ENCODE peak calls at places on chromosomes 5 and 9, in six cellular contexts. X is brain microvascular endothelial cell, F is psoas muscle, U is lower lobe of right lung, T is GM12878, I is pancreas. G is an unnamed sample. For H3K27me3, the result is how much of the 10 kb centered on the place peaks cover.

GRCh38 chr9:110514861-110515260 is 64.7 kb downstream of the SVEP1 start:
- DNase-seq in X (no peak), F (no peak), U (no peak), T (no peak), I (no peak), G (no peak)

GRCh38 chr5:5069851-5070250 is 70.3 kb upstream of the ADAMTS16 start:
- DNase-seq in X (no peak), F (no peak), U (no peak), T (no peak), I (no peak), G (no peak)

GRCh38 chr9:112037281-112038016 is 137.6 kb downstream of the SUSD1 start:
- DNase-seq in X (peak), F (no peak), U (no peak), T (peak), I (no peak), G (no peak)

GRCh38 chr9:14326264-14326826 is 12.4 kb upstream of the NFIB start:
- DNase-seq in X (peak), F (no peak), U (no peak), T (no peak), I (no peak), G (no peak)

GRCh38 chr9:12056874-12057273 is 636.3 kb upstream of the TYRP1 start:
- DNase-seq in X (no peak), F (no peak), U (no peak), T (no peak), I (no peak), G (no peak)

GRCh38 chr5:158154226-158155005 is 295.5 kb upstream of the CLINT1 start:
- DNase-seq in X (peak), F (no peak), U (no peak), T (no peak), I (peak), G (no peak)

GRCh38 chr9:107870927-107871720 is 381.6 kb upstream of the KLF4 start:
- DNase-seq in X (no peak), F (no peak), U (no peak), T (no peak), I (no peak), G (no peak)

GRCh38 chr5:40909233-40909632 is at the start of gene C7:
- DNase-seq in X (no peak), F (no peak), U (no peak), T (no peak), I (no peak), G (no peak)

GRCh38 chr9:93054758-93055704 is 3.5 kb upstream of the SUSD3 start:
- DNase-seq in X (no peak), F (no peak), U (no peak), T (no peak), I (no peak), G (no peak)

GRCh38 chr5:112420111-112420864 is 1.2 kb upstream of the EPB41L4A start:
- DNase-seq in X (peak), F (peak), U (peak), T (peak), I (peak), G (peak)

GRCh38 chr9:20685769-20686168 is 1.7 kb downstream of the FOCAD start:
- DNase-seq in X (no peak), F (no peak), U (no peak), T (no peak), I (no peak), G (no peak)
- H3K4me3 ChIP-seq in X (no peak), F (peak), U (peak), T (peak), I (no peak), G (no peak)

DNA sequence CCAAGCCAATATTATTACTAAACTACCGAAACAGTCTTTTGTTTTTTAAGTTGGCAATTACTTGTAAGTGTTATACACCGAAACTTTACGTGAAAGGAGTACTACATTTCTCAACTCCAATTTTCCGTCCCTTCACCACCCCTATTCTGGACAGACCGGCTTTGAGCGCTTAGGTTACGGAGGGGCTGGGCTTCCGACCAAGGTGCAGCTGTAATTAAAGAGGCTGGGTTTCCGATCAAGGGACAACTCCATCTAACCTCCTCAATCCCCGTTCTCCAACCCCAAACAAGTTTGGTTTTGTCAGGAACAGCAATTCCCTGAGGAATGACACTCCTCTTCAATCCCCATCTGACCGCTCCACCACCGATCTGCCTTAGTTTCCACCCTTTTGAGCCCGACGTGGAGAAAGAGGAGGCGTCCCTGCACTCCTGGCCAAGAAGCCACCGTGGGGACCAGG is 591 bp downstream of the TUT7 start:
- DNase-seq in X (no peak), F (no peak), U (no peak), T (no peak), I (no peak), G (no peak)
- H3K27me3 ChIP-seq in X (under half), F (under half), U (under half), T (under half), I (under half), G (under half)

GRCh38 chr9:136182422-136182790 is 22.5 kb downstream of the LHX3 start:
- DNase-seq in X (no peak), F (no peak), U (no peak), T (no peak), I (no peak), G (no peak)
- H3K4me3 ChIP-seq in X (no peak), F (no peak), U (no peak), T (no peak), I (no peak), G (no peak)

GRCh38 chr9:95333426-95333825 is 15.9 kb upstream of the FANCC start:
- DNase-seq in X (no peak), F (no peak), U (no peak), T (no peak), I (no peak), G (no peak)

GRCh38 chr9:95332860-95333259 is 15.4 kb upstream of the FANCC start:
- DNase-seq in X (no peak), F (no peak), U (no peak), T (no peak), I (no peak), G (no peak)

GRCh38 chr9:95327239-95327865 is 9.8 kb upstream of the FANCC start:
- DNase-seq in X (no peak), F (no peak), U (no peak), T (no peak), I (no peak), G (no peak)

GRCh38 chr9:95336281-95336680 is 18.8 kb upstream of the FANCC start:
- DNase-seq in X (no peak), F (no peak), U (no peak), T (no peak), I (no peak), G (no peak)

GRCh38 chr9:95330720-95331404 is 13.4 kb upstream of the FANCC start:
- DNase-seq in X (no peak), F (no peak), U (no peak), T (no peak), I (no peak), G (no peak)
- H3K27me3 ChIP-seq in X (under half), F (under half), U (under half), T (under half), I (under half), G (under half)

GRCh38 chr5:66842540-66842939 is 246.3 kb downstream of the MAST4 start:
- DNase-seq in X (no peak), F (no peak), U (no peak), T (no peak), I (no peak), G (no peak)
- H3K4me3 ChIP-seq in X (no peak), F (no peak), U (no peak), T (no peak), I (no peak), G (no peak)

DNA sequence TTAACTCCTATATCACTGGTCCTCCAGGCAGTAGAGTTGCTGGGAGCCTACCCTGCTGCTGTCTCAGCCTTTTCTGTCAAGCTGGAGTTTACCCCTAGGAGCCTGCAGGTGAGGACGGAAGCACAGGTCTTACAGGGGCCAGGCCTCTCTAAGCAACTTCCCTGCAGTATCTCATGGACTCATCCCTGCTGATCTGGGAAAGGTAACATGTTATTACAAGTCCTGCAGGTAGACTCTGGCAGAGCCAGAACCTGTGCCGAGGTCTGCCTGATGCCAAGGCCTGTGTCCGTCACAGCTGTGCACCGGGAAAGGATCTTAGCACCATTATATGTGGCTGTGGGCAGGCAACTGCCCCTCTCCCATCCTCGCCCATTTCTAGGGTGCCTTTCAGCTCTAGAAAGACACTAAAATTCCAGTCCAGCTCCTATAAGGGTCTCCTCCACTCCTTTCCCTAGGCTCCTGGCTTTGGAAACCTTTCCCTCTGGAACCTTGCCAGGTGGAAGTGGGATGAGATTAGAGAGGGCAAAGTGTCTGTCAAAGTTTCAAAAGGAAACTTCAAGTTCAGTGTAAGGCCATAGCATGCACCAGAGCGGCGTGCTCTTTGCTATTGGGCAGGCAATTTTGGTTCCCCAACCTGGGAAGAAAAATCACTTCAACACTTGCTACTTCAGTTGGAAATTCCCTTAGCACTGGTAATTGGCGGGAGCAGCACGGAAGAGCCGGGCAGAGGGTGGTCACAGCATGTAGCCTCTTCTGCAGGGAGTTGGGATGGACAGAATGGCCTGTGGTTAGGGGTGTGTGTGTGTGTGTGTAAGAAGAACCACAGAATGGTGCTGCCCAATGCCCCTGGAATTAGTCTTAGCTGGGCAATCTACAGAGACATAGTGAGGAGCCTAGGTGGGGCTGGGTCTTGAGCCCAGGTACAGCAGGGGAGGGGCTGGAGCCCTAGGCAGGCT is 17.5 kb downstream of the TMEM171 start:
- DNase-seq in X (no peak), F (no peak), U (no peak), T (no peak), I (no peak), G (no peak)
- H3K27me3 ChIP-seq in X (under half), F (under half), U (under half), T (under half), I (under half), G (under half)

GRCh38 chr5:68087866-68088265 is 127.7 kb upstream of the PIK3R1 start:
- DNase-seq in X (no peak), F (no peak), U (peak), T (no peak), I (no peak), G (no peak)
- H3K4me3 ChIP-seq in X (no peak), F (no peak), U (no peak), T (no peak), I (no peak), G (no peak)

DNA sequence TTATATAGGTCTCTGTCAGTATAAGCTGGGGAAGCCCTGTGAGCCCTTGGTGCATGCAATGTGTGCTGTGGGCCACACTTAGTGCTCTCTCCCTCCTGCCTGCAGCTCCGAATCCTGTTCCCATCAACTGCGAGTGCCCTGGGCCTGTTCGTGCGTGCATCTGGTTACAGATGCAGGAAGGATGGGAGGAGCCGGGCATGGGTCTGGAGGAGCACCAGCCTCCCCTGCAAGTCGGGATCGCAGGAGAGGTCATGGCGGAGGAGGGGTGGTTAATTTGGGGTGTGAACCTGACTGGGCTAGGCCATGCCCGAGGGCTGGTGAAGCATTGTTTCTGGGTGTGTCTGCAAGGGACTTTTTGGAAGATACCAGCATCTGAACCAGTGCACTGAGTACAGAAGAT is 274.6 kb upstream of the IRX4 start:
- DNase-seq in X (no peak), F (no peak), U (no peak), T (no peak), I (no peak), G (peak)
- H3K27me3 ChIP-seq in X (under half), F (under half), U (under half), T (under half), I (under half), G (under half)

DNA sequence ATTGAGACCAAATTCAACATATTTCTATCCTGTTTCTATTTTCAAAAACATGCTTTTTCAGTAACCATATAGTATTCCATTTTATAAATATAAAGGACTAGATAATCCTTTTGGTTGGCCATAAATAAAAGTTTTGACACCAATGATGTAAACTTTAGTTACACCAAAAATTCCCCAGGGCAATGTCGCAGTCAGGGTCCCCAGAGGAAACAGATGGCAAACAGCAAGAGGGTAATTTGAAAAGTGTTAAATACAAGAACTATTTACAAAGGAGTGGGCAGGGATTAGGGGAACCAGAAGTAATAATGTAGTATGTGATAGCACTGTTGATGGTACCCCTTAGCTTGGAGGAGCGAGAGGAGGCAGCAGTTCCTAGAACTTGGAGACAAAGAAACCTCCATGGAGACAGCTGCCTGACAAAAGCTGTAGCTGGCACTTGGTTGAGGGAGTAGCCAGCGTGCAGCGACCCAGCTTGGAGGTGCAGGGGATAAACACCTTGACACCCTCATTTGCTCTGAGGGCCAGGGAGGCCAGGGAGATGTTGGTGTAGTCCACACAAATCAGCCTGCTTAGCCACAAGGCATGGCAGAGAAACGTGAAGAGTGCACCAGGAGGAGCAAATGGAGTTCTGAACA is 18.3 kb upstream of the MSANTD3 start:
- DNase-seq in X (no peak), F (no peak), U (no peak), T (no peak), I (no peak), G (no peak)
- H3K4me3 ChIP-seq in X (no peak), F (no peak), U (no peak), T (no peak), I (no peak), G (no peak)